ENCODE peak calls at places on chromosome 4, in five cellular contexts. One of them, this sample, is unnamed.

GRCh38 chr4:147682755-147683154 is 1.2 kb downstream of the PRMT9 start:
- DNase-seq in CD4-positive, CD25-positive, alpha-beta regulatory T cell: no peak
- DNase-seq in Caki2: no peak
- DNase-seq in brain microvascular endothelial cell: no peak
- DNase-seq in stimulated activated CD8-positive, alpha-beta memory T cell treated with anti-CD3 and anti-CD28 coated beads, Interleukin-7, amount 100 ng/mL, for 24 hours: no peak
- DNase-seq in this sample: no peak

GRCh38 chr4:151407466-151408379 is 1.3 kb upstream of the FHIP1A start:
- DNase-seq in CD4-positive, CD25-positive, alpha-beta regulatory T cell: peak
- DNase-seq in brain microvascular endothelial cell: no peak
- DNase-seq in Caki2: no peak
- DNase-seq in stimulated activated CD8-positive, alpha-beta memory T cell treated with anti-CD3 and anti-CD28 coated beads, Interleukin-7, amount 100 ng/mL, for 24 hours: no peak
- DNase-seq in this sample: no peak

GRCh38 chr4:1910643-1911042 is 39.5 kb downstream of the NSD2 start:
- DNase-seq in brain microvascular endothelial cell: peak
- DNase-seq in stimulated activated CD8-positive, alpha-beta memory T cell treated with anti-CD3 and anti-CD28 coated beads, Interleukin-7, amount 100 ng/mL, for 24 hours: no peak
- DNase-seq in Caki2: peak
- DNase-seq in CD4-positive, CD25-positive, alpha-beta regulatory T cell: no peak
- DNase-seq in this sample: no peak

GRCh38 chr4:6087669-6088068 is 69.4 kb upstream of the C4orf50 start:
- DNase-seq in CD4-positive, CD25-positive, alpha-beta regulatory T cell: no peak
- DNase-seq in brain microvascular endothelial cell: peak
- DNase-seq in stimulated activated CD8-positive, alpha-beta memory T cell treated with anti-CD3 and anti-CD28 coated beads, Interleukin-7, amount 100 ng/mL, for 24 hours: no peak
- DNase-seq in Caki2: peak
- DNase-seq in this sample: no peak

GRCh38 chr4:154004859-154005520 is 216.1 kb upstream of the SFRP2 start:
- DNase-seq in stimulated activated CD8-positive, alpha-beta memory T cell treated with anti-CD3 and anti-CD28 coated beads, Interleukin-7, amount 100 ng/mL, for 24 hours: no peak
- DNase-seq in CD4-positive, CD25-positive, alpha-beta regulatory T cell: no peak
- DNase-seq in brain microvascular endothelial cell: peak
- DNase-seq in Caki2: no peak
- DNase-seq in this sample: peak

GRCh38 chr4:77619408-77619807 is 13.8 kb downstream of the CXCL13 start:
- DNase-seq in stimulated activated CD8-positive, alpha-beta memory T cell treated with anti-CD3 and anti-CD28 coated beads, Interleukin-7, amount 100 ng/mL, for 24 hours: no peak
- DNase-seq in CD4-positive, CD25-positive, alpha-beta regulatory T cell: no peak
- DNase-seq in Caki2: no peak
- DNase-seq in brain microvascular endothelial cell: no peak
- DNase-seq in this sample: no peak

GRCh38 chr4:140098481-140099132 is 55.4 kb downstream of the MAML3 start:
- DNase-seq in brain microvascular endothelial cell: no peak
- DNase-seq in CD4-positive, CD25-positive, alpha-beta regulatory T cell: no peak
- DNase-seq in Caki2: no peak
- DNase-seq in stimulated activated CD8-positive, alpha-beta memory T cell treated with anti-CD3 and anti-CD28 coated beads, Interleukin-7, amount 100 ng/mL, for 24 hours: no peak
- DNase-seq in this sample: no peak

GRCh38 chr4:89294583-89295244 is 12.9 kb downstream of the GPRIN3 start:
- DNase-seq in brain microvascular endothelial cell: no peak
- DNase-seq in Caki2: no peak
- DNase-seq in CD4-positive, CD25-positive, alpha-beta regulatory T cell: peak
- DNase-seq in stimulated activated CD8-positive, alpha-beta memory T cell treated with anti-CD3 and anti-CD28 coated beads, Interleukin-7, amount 100 ng/mL, for 24 hours: no peak
- DNase-seq in this sample: no peak

GRCh38 chr4:82861529-82861928 is 29.4 kb downstream of the SEC31A start:
- DNase-seq in Caki2: no peak
- DNase-seq in stimulated activated CD8-positive, alpha-beta memory T cell treated with anti-CD3 and anti-CD28 coated beads, Interleukin-7, amount 100 ng/mL, for 24 hours: no peak
- DNase-seq in CD4-positive, CD25-positive, alpha-beta regulatory T cell: no peak
- DNase-seq in brain microvascular endothelial cell: no peak
- DNase-seq in this sample: no peak

GRCh38 chr4:96175871-96176270 is 336.0 kb downstream of the PDHA2 start:
- DNase-seq in CD4-positive, CD25-positive, alpha-beta regulatory T cell: no peak
- DNase-seq in Caki2: no peak
- DNase-seq in brain microvascular endothelial cell: no peak
- DNase-seq in stimulated activated CD8-positive, alpha-beta memory T cell treated with anti-CD3 and anti-CD28 coated beads, Interleukin-7, amount 100 ng/mL, for 24 hours: no peak
- DNase-seq in this sample: no peak

GRCh38 chr4:68257719-68258118 is 12.2 kb upstream of the TMPRSS11B start:
- DNase-seq in stimulated activated CD8-positive, alpha-beta memory T cell treated with anti-CD3 and anti-CD28 coated beads, Interleukin-7, amount 100 ng/mL, for 24 hours: no peak
- DNase-seq in CD4-positive, CD25-positive, alpha-beta regulatory T cell: no peak
- DNase-seq in brain microvascular endothelial cell: no peak
- DNase-seq in Caki2: no peak
- DNase-seq in this sample: no peak

GRCh38 chr4:8069102-8069752 is 89.4 kb downstream of the ABLIM2 start:
- DNase-seq in brain microvascular endothelial cell: no peak
- DNase-seq in stimulated activated CD8-positive, alpha-beta memory T cell treated with anti-CD3 and anti-CD28 coated beads, Interleukin-7, amount 100 ng/mL, for 24 hours: no peak
- DNase-seq in Caki2: no peak
- DNase-seq in CD4-positive, CD25-positive, alpha-beta regulatory T cell: no peak
- DNase-seq in this sample: no peak

GRCh38 chr4:184805462-184806245 is 20.1 kb downstream of the ACSL1 start:
- DNase-seq in stimulated activated CD8-positive, alpha-beta memory T cell treated with anti-CD3 and anti-CD28 coated beads, Interleukin-7, amount 100 ng/mL, for 24 hours: no peak
- DNase-seq in Caki2: peak
- DNase-seq in brain microvascular endothelial cell: no peak
- DNase-seq in CD4-positive, CD25-positive, alpha-beta regulatory T cell: no peak
- DNase-seq in this sample: no peak

GRCh38 chr4:7066006-7066405 is 1.9 kb downstream of the GRPEL1 start:
- DNase-seq in CD4-positive, CD25-positive, alpha-beta regulatory T cell: no peak
- DNase-seq in Caki2: no peak
- DNase-seq in stimulated activated CD8-positive, alpha-beta memory T cell treated with anti-CD3 and anti-CD28 coated beads, Interleukin-7, amount 100 ng/mL, for 24 hours: no peak
- DNase-seq in brain microvascular endothelial cell: no peak
- DNase-seq in this sample: no peak

GRCh38 chr4:142242156-142242555 is 603.9 kb downstream of the INPP4B start:
- DNase-seq in Caki2: no peak
- DNase-seq in stimulated activated CD8-positive, alpha-beta memory T cell treated with anti-CD3 and anti-CD28 coated beads, Interleukin-7, amount 100 ng/mL, for 24 hours: no peak
- DNase-seq in CD4-positive, CD25-positive, alpha-beta regulatory T cell: no peak
- DNase-seq in brain microvascular endothelial cell: no peak
- DNase-seq in this sample: no peak

GRCh38 chr4:41050116-41050515 is 164.2 kb downstream of the APBB2 start:
- DNase-seq in Caki2: no peak
- DNase-seq in CD4-positive, CD25-positive, alpha-beta regulatory T cell: no peak
- DNase-seq in brain microvascular endothelial cell: no peak
- DNase-seq in stimulated activated CD8-positive, alpha-beta memory T cell treated with anti-CD3 and anti-CD28 coated beads, Interleukin-7, amount 100 ng/mL, for 24 hours: no peak
- DNase-seq in this sample: no peak

GRCh38 chr4:98448923-98449322 is 187.7 kb downstream of the RAP1GDS1 start:
- DNase-seq in Caki2: no peak
- DNase-seq in CD4-positive, CD25-positive, alpha-beta regulatory T cell: peak
- DNase-seq in stimulated activated CD8-positive, alpha-beta memory T cell treated with anti-CD3 and anti-CD28 coated beads, Interleukin-7, amount 100 ng/mL, for 24 hours: no peak
- DNase-seq in brain microvascular endothelial cell: no peak
- DNase-seq in this sample: no peak

GRCh38 chr4:94407846-94408245 is 43.9 kb upstream of the PDLIM5 start:
- DNase-seq in Caki2: no peak
- DNase-seq in stimulated activated CD8-positive, alpha-beta memory T cell treated with anti-CD3 and anti-CD28 coated beads, Interleukin-7, amount 100 ng/mL, for 24 hours: no peak
- DNase-seq in CD4-positive, CD25-positive, alpha-beta regulatory T cell: no peak
- DNase-seq in brain microvascular endothelial cell: peak
- DNase-seq in this sample: no peak

GRCh38 chr4:45629717-45630116 is 494.1 kb downstream of the GABRG1 start:
- DNase-seq in Caki2: no peak
- DNase-seq in CD4-positive, CD25-positive, alpha-beta regulatory T cell: no peak
- DNase-seq in stimulated activated CD8-positive, alpha-beta memory T cell treated with anti-CD3 and anti-CD28 coated beads, Interleukin-7, amount 100 ng/mL, for 24 hours: no peak
- DNase-seq in brain microvascular endothelial cell: no peak
- DNase-seq in this sample: no peak

GRCh38 chr4:2354760-2355159 is 63.7 kb downstream of the ZFYVE28 start:
- DNase-seq in stimulated activated CD8-positive, alpha-beta memory T cell treated with anti-CD3 and anti-CD28 coated beads, Interleukin-7, amount 100 ng/mL, for 24 hours: no peak
- DNase-seq in brain microvascular endothelial cell: no peak
- DNase-seq in CD4-positive, CD25-positive, alpha-beta regulatory T cell: no peak
- DNase-seq in Caki2: no peak
- DNase-seq in this sample: no peak

GRCh38 chr4:78613522-78614311 is 62.1 kb downstream of the ANXA3 start:
- DNase-seq in Caki2: no peak
- DNase-seq in CD4-positive, CD25-positive, alpha-beta regulatory T cell: no peak
- DNase-seq in brain microvascular endothelial cell: no peak
- DNase-seq in stimulated activated CD8-positive, alpha-beta memory T cell treated with anti-CD3 and anti-CD28 coated beads, Interleukin-7, amount 100 ng/mL, for 24 hours: no peak
- DNase-seq in this sample: no peak

GRCh38 chr4:74874785-74875367 is 58.0 kb upstream of the PARM1 start:
- DNase-seq in brain microvascular endothelial cell: peak
- DNase-seq in Caki2: peak
- DNase-seq in CD4-positive, CD25-positive, alpha-beta regulatory T cell: peak
- DNase-seq in stimulated activated CD8-positive, alpha-beta memory T cell treated with anti-CD3 and anti-CD28 coated beads, Interleukin-7, amount 100 ng/mL, for 24 hours: no peak
- DNase-seq in this sample: peak

GRCh38 chr4:1872918-1873269 is 1.7 kb downstream of the NSD2 start:
- DNase-seq in stimulated activated CD8-positive, alpha-beta memory T cell treated with anti-CD3 and anti-CD28 coated beads, Interleukin-7, amount 100 ng/mL, for 24 hours: no peak
- DNase-seq in CD4-positive, CD25-positive, alpha-beta regulatory T cell: no peak
- DNase-seq in brain microvascular endothelial cell: peak
- DNase-seq in Caki2: no peak
- DNase-seq in this sample: no peak

GRCh38 chr4:155073852-155074251 is 134.6 kb upstream of the NPY2R start:
- DNase-seq in stimulated activated CD8-positive, alpha-beta memory T cell treated with anti-CD3 and anti-CD28 coated beads, Interleukin-7, amount 100 ng/mL, for 24 hours: no peak
- DNase-seq in CD4-positive, CD25-positive, alpha-beta regulatory T cell: no peak
- DNase-seq in Caki2: no peak
- DNase-seq in brain microvascular endothelial cell: no peak
- DNase-seq in this sample: no peak

GRCh38 chr4:8817081-8817812 is 54.4 kb downstream of the HMX1 start:
- DNase-seq in stimulated activated CD8-positive, alpha-beta memory T cell treated with anti-CD3 and anti-CD28 coated beads, Interleukin-7, amount 100 ng/mL, for 24 hours: no peak
- DNase-seq in Caki2: no peak
- DNase-seq in CD4-positive, CD25-positive, alpha-beta regulatory T cell: no peak
- DNase-seq in brain microvascular endothelial cell: no peak
- DNase-seq in this sample: no peak

GRCh38 chr4:82452026-82452425 is 21.6 kb downstream of the ENOPH1 start:
- DNase-seq in stimulated activated CD8-positive, alpha-beta memory T cell treated with anti-CD3 and anti-CD28 coated beads, Interleukin-7, amount 100 ng/mL, for 24 hours: no peak
- DNase-seq in Caki2: no peak
- DNase-seq in brain microvascular endothelial cell: no peak
- DNase-seq in CD4-positive, CD25-positive, alpha-beta regulatory T cell: no peak
- DNase-seq in this sample: no peak

GRCh38 chr4:58163172-58163571 is 1053.0 kb upstream of the IGFBP7 start:
- DNase-seq in CD4-positive, CD25-positive, alpha-beta regulatory T cell: no peak
- DNase-seq in stimulated activated CD8-positive, alpha-beta memory T cell treated with anti-CD3 and anti-CD28 coated beads, Interleukin-7, amount 100 ng/mL, for 24 hours: no peak
- DNase-seq in brain microvascular endothelial cell: no peak
- DNase-seq in Caki2: no peak
- DNase-seq in this sample: no peak

GRCh38 chr4:18388029-18388428 is 366.5 kb upstream of the LCORL start:
- DNase-seq in stimulated activated CD8-positive, alpha-beta memory T cell treated with anti-CD3 and anti-CD28 coated beads, Interleukin-7, amount 100 ng/mL, for 24 hours: no peak
- DNase-seq in CD4-positive, CD25-positive, alpha-beta regulatory T cell: no peak
- DNase-seq in brain microvascular endothelial cell: no peak
- DNase-seq in Caki2: no peak
- DNase-seq in this sample: peak

GRCh38 chr4:153785830-153786721 is 2.8 kb downstream of the SFRP2 start:
- DNase-seq in brain microvascular endothelial cell: no peak
- DNase-seq in Caki2: peak
- DNase-seq in stimulated activated CD8-positive, alpha-beta memory T cell treated with anti-CD3 and anti-CD28 coated beads, Interleukin-7, amount 100 ng/mL, for 24 hours: no peak
- DNase-seq in CD4-positive, CD25-positive, alpha-beta regulatory T cell: peak
- DNase-seq in this sample: peak

GRCh38 chr4:78468272-78468671 is 83.3 kb upstream of the ANXA3 start:
- DNase-seq in CD4-positive, CD25-positive, alpha-beta regulatory T cell: no peak
- DNase-seq in stimulated activated CD8-positive, alpha-beta memory T cell treated with anti-CD3 and anti-CD28 coated beads, Interleukin-7, amount 100 ng/mL, for 24 hours: no peak
- DNase-seq in brain microvascular endothelial cell: no peak
- DNase-seq in Caki2: no peak
- DNase-seq in this sample: no peak

GRCh38 chr4:70778888-70779422 is 57.2 kb downstream of the RUFY3 start:
- DNase-seq in brain microvascular endothelial cell: no peak
- DNase-seq in stimulated activated CD8-positive, alpha-beta memory T cell treated with anti-CD3 and anti-CD28 coated beads, Interleukin-7, amount 100 ng/mL, for 24 hours: no peak
- DNase-seq in Caki2: peak
- DNase-seq in CD4-positive, CD25-positive, alpha-beta regulatory T cell: no peak
- DNase-seq in this sample: no peak